ENCODE peak calls at places on chromosomes 3 and 15, in four cellular contexts. One of them, this sample, is unnamed.
A peak's percentile ranks its signal among the peaks of the same experiment; 100 is the strongest.

GRCh38 chr3:136840252-136840651 is 21.3 kb downstream of the SLC35G2 start:
- DNase-seq in AG20443: no peak
- DNase-seq in activated B cell treated with CpG ODN at 0.5 μM for 24 hours: no peak
- DNase-seq in H7: no peak
- DNase-seq in this sample: no peak

GRCh38 chr3:183698318-183698731 is 728 bp downstream of the YEATS2 start:
- DNase-seq in AG20443: peak; percentile 60
- DNase-seq in activated B cell treated with CpG ODN at 0.5 μM for 24 hours: peak; percentile 36
- DNase-seq in H7: peak; percentile 83
- DNase-seq in this sample: peak; percentile 13

GRCh38 chr3:33114622-33115023 is 809 bp downstream of the CRTAP start:
- DNase-seq in AG20443: no peak
- DNase-seq in activated B cell treated with CpG ODN at 0.5 μM for 24 hours: no peak
- DNase-seq in H7: no peak
- DNase-seq in this sample: no peak

GRCh38 chr15:77716632-77717343 is 84.1 kb upstream of the LINGO1 start:
- DNase-seq in AG20443: no peak
- DNase-seq in activated B cell treated with CpG ODN at 0.5 μM for 24 hours: no peak
- DNase-seq in H7: no peak
- DNase-seq in this sample: no peak

GRCh38 chr15:58146734-58147133 is 8.6 kb downstream of the AQP9 start:
- DNase-seq in AG20443: peak; percentile 36
- DNase-seq in activated B cell treated with CpG ODN at 0.5 μM for 24 hours: no peak
- DNase-seq in H7: no peak
- DNase-seq in this sample: peak; percentile 11

GRCh38 chr3:44228894-44229293 is 12.8 kb upstream of the TOPAZ1 start:
- DNase-seq in AG20443: no peak
- DNase-seq in activated B cell treated with CpG ODN at 0.5 μM for 24 hours: no peak
- DNase-seq in H7: no peak
- DNase-seq in this sample: no peak

GRCh38 chr3:51620543-51620942 is 50.5 kb upstream of the TEX264 start:
- DNase-seq in AG20443: peak; percentile 38
- DNase-seq in activated B cell treated with CpG ODN at 0.5 μM for 24 hours: no peak
- DNase-seq in H7: no peak
- DNase-seq in this sample: no peak

GRCh38 chr15:25684521-25685215 is 178.5 kb downstream of the ATP10A start:
- DNase-seq in AG20443: peak; percentile 91
- DNase-seq in activated B cell treated with CpG ODN at 0.5 μM for 24 hours: no peak
- DNase-seq in H7: no peak
- DNase-seq in this sample: peak; percentile 26

GRCh38 chr3:119161240-119161639 is 12.2 kb upstream of the UPK1B start:
- DNase-seq in AG20443: no peak
- DNase-seq in activated B cell treated with CpG ODN at 0.5 μM for 24 hours: no peak
- DNase-seq in H7: no peak
- DNase-seq in this sample: no peak

GRCh38 chr3:128196645-128197044 is 43.4 kb downstream of the EEFSEC start:
- DNase-seq in AG20443: no peak
- DNase-seq in activated B cell treated with CpG ODN at 0.5 μM for 24 hours: no peak
- DNase-seq in H7: no peak
- DNase-seq in this sample: no peak

GRCh38 chr3:14508966-14509795 is 31.0 kb downstream of the GRIP2 start:
- DNase-seq in AG20443: peak; percentile 84
- DNase-seq in activated B cell treated with CpG ODN at 0.5 μM for 24 hours: peak; percentile 47
- DNase-seq in H7: peak; percentile 98
- DNase-seq in this sample: peak; percentile 45

GRCh38 chr3:121748638-121749275 is 784 bp downstream of the GOLGB1 start:
- DNase-seq in AG20443: no peak
- DNase-seq in activated B cell treated with CpG ODN at 0.5 μM for 24 hours: no peak
- DNase-seq in H7: no peak
- DNase-seq in this sample: peak; percentile 58

GRCh38 chr3:177358085-177358967 is 161.0 kb upstream of the TBL1XR1 start:
- DNase-seq in AG20443: peak; percentile 55
- DNase-seq in activated B cell treated with CpG ODN at 0.5 μM for 24 hours: peak; percentile 38
- DNase-seq in H7: peak; percentile 51
- DNase-seq in this sample: peak; percentile 64

GRCh38 chr15:82124331-82125263 is 78.8 kb upstream of the MEX3B start:
- DNase-seq in AG20443: no peak
- DNase-seq in activated B cell treated with CpG ODN at 0.5 μM for 24 hours: no peak
- DNase-seq in H7: peak; percentile 52
- DNase-seq in this sample: peak; percentile 34

GRCh38 chr3:23106641-23107040 is 96.5 kb upstream of the UBE2E2 start:
- DNase-seq in AG20443: no peak
- DNase-seq in activated B cell treated with CpG ODN at 0.5 μM for 24 hours: no peak
- DNase-seq in H7: no peak
- DNase-seq in this sample: no peak

GRCh38 chr3:110174908-110175307 is 837.6 kb upstream of the DPPA4 start:
- DNase-seq in AG20443: no peak
- DNase-seq in activated B cell treated with CpG ODN at 0.5 μM for 24 hours: no peak
- DNase-seq in H7: no peak
- DNase-seq in this sample: no peak

GRCh38 chr3:54755746-54756145 is 172.1 kb downstream of the LRTM1 start:
- DNase-seq in AG20443: no peak
- DNase-seq in activated B cell treated with CpG ODN at 0.5 μM for 24 hours: no peak
- DNase-seq in H7: no peak
- DNase-seq in this sample: no peak

GRCh38 chr3:54965746-54966145 is 37.9 kb upstream of the LRTM1 start:
- DNase-seq in AG20443: peak; percentile 76
- DNase-seq in activated B cell treated with CpG ODN at 0.5 μM for 24 hours: no peak
- DNase-seq in H7: no peak
- DNase-seq in this sample: no peak

GRCh38 chr15:29997499-29997898 is 85.3 kb upstream of the GOLGA8J start:
- DNase-seq in AG20443: no peak
- DNase-seq in activated B cell treated with CpG ODN at 0.5 μM for 24 hours: no peak
- DNase-seq in H7: no peak
- DNase-seq in this sample: no peak

GRCh38 chr3:16357191-16357590 is 92.2 kb downstream of the OXNAD1 start:
- DNase-seq in AG20443: no peak
- DNase-seq in activated B cell treated with CpG ODN at 0.5 μM for 24 hours: no peak
- DNase-seq in H7: no peak
- DNase-seq in this sample: no peak

GRCh38 chr3:129004639-129005295 is 3.7 kb downstream of the EFCC1 start:
- DNase-seq in AG20443: no peak
- DNase-seq in activated B cell treated with CpG ODN at 0.5 μM for 24 hours: no peak
- DNase-seq in H7: no peak
- DNase-seq in this sample: no peak

GRCh38 chr15:100334905-100335304 is 6.9 kb downstream of the ADAMTS17 start:
- DNase-seq in AG20443: no peak
- DNase-seq in activated B cell treated with CpG ODN at 0.5 μM for 24 hours: no peak
- DNase-seq in H7: peak; percentile 64
- DNase-seq in this sample: no peak

This sample was measured in mucosa of gallbladder.